ENCODE peak calls at places on chromosomes 5 and 9, in six cellular contexts. R is AG09309, V is RWPE1, J is foreskin keratinocyte, U is A549, H is AG04449. Q is an unnamed sample.

GRCh38 chr9:3246231-3246630 is 279.6 kb downstream of the RFX3 start:
- DNase-seq in R (no peak), V (no peak), J (no peak), U (no peak), H (no peak), Q (no peak)

GRCh38 chr9:13181652-13182051 is 97.8 kb downstream of the MPDZ start:
- DNase-seq in R (no peak), V (peak), J (peak), U (peak), H (no peak), Q (no peak)

GRCh38 chr5:159198063-159199036 is 11.0 kb downstream of the RNF145 start:
- DNase-seq in R (no peak), V (no peak), J (no peak), U (no peak), H (no peak), Q (no peak)

GRCh38 chr5:64869419-64869818 is 100.7 kb downstream of the CWC27 start:
- DNase-seq in R (peak), V (peak), J (no peak), U (no peak), H (peak), Q (peak)

GRCh38 chr5:132136906-132137305 is 63.3 kb downstream of the CSF2 start:
- DNase-seq in R (peak), V (peak), J (peak), U (no peak), H (no peak), Q (peak)

GRCh38 chr5:116837876-116838568 is 263.4 kb upstream of the SEMA6A start:
- DNase-seq in R (no peak), V (no peak), J (no peak), U (no peak), H (no peak), Q (no peak)

GRCh38 chr5:10719965-10720364 is 41.1 kb downstream of the DAP start:
- DNase-seq in R (peak), V (peak), J (no peak), U (no peak), H (peak), Q (peak)

GRCh38 chr5:116451905-116452450 is 122.6 kb downstream of the SEMA6A start:
- DNase-seq in R (no peak), V (no peak), J (peak), U (no peak), H (no peak), Q (no peak)

GRCh38 chr9:132044176-132044880 is 35.3 kb downstream of the MED27 start:
- DNase-seq in R (no peak), V (no peak), J (no peak), U (no peak), H (no peak), Q (no peak)

GRCh38 chr9:5872496-5872895 is 18.2 kb upstream of the MLANA start:
- DNase-seq in R (no peak), V (no peak), J (no peak), U (no peak), H (peak), Q (peak)

GRCh38 chr9:126756876-126757415 is 47.9 kb upstream of the ZBTB43 start:
- DNase-seq in R (no peak), V (no peak), J (no peak), U (no peak), H (no peak), Q (no peak)

GRCh38 chr5:145246961-145247744 is 588.0 kb downstream of the PRELID2 start:
- DNase-seq in R (peak), V (peak), J (peak), U (no peak), H (no peak), Q (peak)

GRCh38 chr5:181100121-181101015 is 30.6 kb downstream of the OR2V1 start:
- DNase-seq in R (no peak), V (no peak), J (no peak), U (no peak), H (no peak), Q (no peak)

GRCh38 chr5:151219789-151220188 is 4.1 kb downstream of the CCDC69 start:
- DNase-seq in R (no peak), V (no peak), J (no peak), U (no peak), H (no peak), Q (no peak)

GRCh38 chr5:579746-580366 is 32.3 kb upstream of the CEP72 start:
- DNase-seq in R (no peak), V (no peak), J (no peak), U (no peak), H (no peak), Q (no peak)

GRCh38 chr9:120478208-120478607 is 101.8 kb downstream of the CDK5RAP2 start:
- DNase-seq in R (no peak), V (peak), J (no peak), U (no peak), H (no peak), Q (no peak)

GRCh38 chr9:127181595-127182190 is 59.3 kb upstream of the ANGPTL2 start:
- DNase-seq in R (no peak), V (no peak), J (no peak), U (no peak), H (no peak), Q (no peak)

GRCh38 chr9:20884985-20885593 is 146.4 kb downstream of the HACD4 start:
- DNase-seq in R (no peak), V (peak), J (peak), U (peak), H (no peak), Q (no peak)

GRCh38 chr5:151153766-151154272 is 3.8 kb downstream of the ANXA6 start:
- DNase-seq in R (no peak), V (no peak), J (no peak), U (no peak), H (no peak), Q (no peak)

GRCh38 chr5:128083811-128084227 is 253 bp downstream of the SLC12A2 start:
- DNase-seq in R (no peak), V (peak), J (no peak), U (peak), H (no peak), Q (no peak)

GRCh38 chr5:28344803-28345433 is 1306.5 kb upstream of the CDH9 start:
- DNase-seq in R (no peak), V (peak), J (peak), U (no peak), H (no peak), Q (no peak)

GRCh38 chr5:62343428-62343827 is 37.4 kb downstream of the KIF2A start:
- DNase-seq in R (no peak), V (no peak), J (peak), U (no peak), H (no peak), Q (no peak)

GRCh38 chr9:133351908-133352634 is 4.1 kb downstream of the RPL7A start:
- DNase-seq in R (no peak), V (no peak), J (no peak), U (peak), H (no peak), Q (no peak)

GRCh38 chr9:114382951-114383865 is 4.6 kb downstream of the AKNA start:
- DNase-seq in R (no peak), V (no peak), J (no peak), U (no peak), H (no peak), Q (no peak)

GRCh38 chr5:38672059-38672791 is 115.8 kb upstream of the LIFR start:
- DNase-seq in R (no peak), V (peak), J (no peak), U (peak), H (peak), Q (no peak)

GRCh38 chr5:58847041-58847440 is 264.2 kb downstream of the RAB3C start:
- DNase-seq in R (no peak), V (no peak), J (no peak), U (no peak), H (no peak), Q (no peak)

GRCh38 chr9:128494108-128494742 is 10.3 kb upstream of the GLE1 start:
- DNase-seq in R (no peak), V (no peak), J (no peak), U (no peak), H (no peak), Q (no peak)

GRCh38 chr5:10746711-10747110 is 14.3 kb downstream of the DAP start:
- DNase-seq in R (no peak), V (no peak), J (no peak), U (no peak), H (no peak), Q (no peak)

GRCh38 chr5:11619339-11620028 is 284.8 kb downstream of the CTNND2 start:
- DNase-seq in R (no peak), V (peak), J (no peak), U (no peak), H (no peak), Q (no peak)

GRCh38 chr9:89883401-89884341 is 278.9 kb downstream of the GADD45G start:
- DNase-seq in R (no peak), V (no peak), J (no peak), U (no peak), H (no peak), Q (no peak)

GRCh38 chr5:113749334-113749733 is 235.8 kb downstream of the YTHDC2 start:
- DNase-seq in R (no peak), V (peak), J (peak), U (no peak), H (no peak), Q (no peak)

GRCh38 chr9:79571309-79572031 is at the start of gene TLE4:
- DNase-seq in R (peak), V (peak), J (peak), U (peak), H (peak), Q (peak)

GRCh38 chr9:79574166-79574565 is 2.4 kb downstream of the TLE4 start:
- DNase-seq in R (no peak), V (no peak), J (no peak), U (no peak), H (no peak), Q (no peak)

GRCh38 chr9:79572032-79572890 is 496 bp downstream of the TLE4 start:
- DNase-seq in R (no peak), V (peak), J (no peak), U (peak), H (no peak), Q (no peak)

GRCh38 chr9:79573697-79573976 is 1.9 kb downstream of the TLE4 start:
- DNase-seq in R (no peak), V (no peak), J (no peak), U (no peak), H (no peak), Q (no peak)

DNA sequence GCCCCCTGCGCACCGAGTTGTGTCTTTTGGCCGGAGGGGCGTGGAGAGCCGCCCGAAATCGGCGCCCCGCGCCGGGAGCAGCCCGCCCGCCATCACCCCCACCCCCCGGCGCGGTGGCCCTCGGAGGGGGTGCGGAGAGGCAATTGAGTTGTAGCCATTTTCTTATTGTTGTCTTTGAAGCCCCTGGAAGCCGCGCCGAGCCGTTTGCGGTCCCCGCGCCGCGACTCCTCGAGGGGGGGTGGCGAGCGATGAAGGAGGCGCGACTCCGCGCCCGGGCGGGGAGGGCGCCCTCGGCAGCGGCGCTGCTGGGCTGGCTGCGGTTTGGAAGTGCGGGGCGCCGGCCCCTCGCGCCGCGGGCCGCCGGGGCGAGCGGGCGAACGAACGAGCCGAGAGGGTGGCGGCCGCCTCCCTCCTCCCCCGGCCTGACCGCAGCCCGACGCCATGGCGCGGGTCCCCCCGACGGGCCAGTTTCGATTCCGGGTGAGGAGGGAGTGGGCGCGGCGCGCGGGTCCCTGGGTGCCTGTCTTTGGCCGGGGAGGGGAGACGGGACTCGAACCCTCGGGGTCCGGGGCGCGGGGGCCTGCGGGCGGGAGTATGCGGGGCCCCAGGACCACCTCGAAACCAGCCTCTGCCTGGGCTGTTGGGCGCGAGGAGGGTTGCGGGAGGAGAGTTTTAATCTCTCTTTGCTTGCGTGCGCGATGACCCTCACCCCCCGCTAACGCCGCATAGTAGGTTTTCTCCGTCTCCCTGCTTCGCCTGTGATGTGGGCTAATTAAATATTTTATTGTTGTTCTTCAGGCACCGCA is 1.3 kb downstream of the TLE4 start:
- DNase-seq in R (no peak), V (peak), J (no peak), U (peak), H (no peak), Q (no peak)
- TF ChIP-seq CTCF in R (no peak), V (peak), J (peak), U (peak), H (no peak), Q (no peak)

GRCh38 chr5:133260715-133261114 is 208.9 kb downstream of the HSPA4 start:
- DNase-seq in R (no peak), V (peak), J (no peak), U (no peak), H (no peak), Q (no peak)
- TF ChIP-seq CTCF in R (peak), V (no peak), J (peak), U (peak), H (no peak), Q (peak)

DNA sequence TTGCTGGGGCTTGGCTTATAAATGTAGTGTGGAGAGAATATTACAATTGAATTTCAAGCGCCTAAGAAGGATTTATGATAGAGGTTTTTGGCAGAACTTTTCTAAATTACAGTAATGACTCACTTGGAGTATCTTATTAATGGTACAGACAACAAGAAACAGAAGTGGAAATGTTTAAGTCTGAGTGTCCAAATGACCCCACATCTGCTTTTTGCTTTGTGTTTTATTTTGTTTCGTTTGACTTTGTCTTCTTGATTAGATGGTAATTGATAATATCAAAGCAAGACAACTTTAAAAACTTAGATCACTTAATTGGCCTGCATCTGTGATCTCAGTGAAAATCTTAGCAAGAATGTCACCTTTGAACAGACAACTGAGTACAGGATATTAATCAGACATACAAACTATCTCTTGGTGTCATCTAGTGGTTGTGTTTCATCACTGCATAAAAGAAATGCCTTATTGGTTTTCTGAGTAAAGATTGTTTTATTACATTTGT is 577.4 kb downstream of the ISL1 start:
- DNase-seq in R (no peak), V (peak), J (peak), U (no peak), H (no peak), Q (peak)
- TF ChIP-seq CTCF in R (no peak), V (peak), J (peak), U (no peak), H (no peak), Q (peak)

GRCh38 chr5:149837680-149838269 is 106.8 kb downstream of the PDE6A start:
- DNase-seq in R (peak), V (peak), J (no peak), U (peak), H (no peak), Q (no peak)
- TF ChIP-seq CTCF in R (peak), V (peak), J (peak), U (peak), H (peak), Q (peak)

Q was measured in BJ.